ENCODE peak calls at places on chromosomes 16 and 17, in seven cellular contexts. G is stimulated activated CD8-positive, alpha-beta memory T cell treated with anti-CD3 and anti-CD28 coated beads, Interleukin-7, amount 100 ng/mL, for 1 hour; L is activated CD4-positive, alpha-beta T cell treated with anti-CD3 and anti-CD28 coated beads for 24 hours; I is type B pancreatic cell; V is activated naive CD8-positive, alpha-beta T cell treated with anti-CD3 and anti-CD28 coated beads, Interleukin-2, amount 50 U/mL, for 24 hours; Z is mesendoderm; U is stimulated activated CD4-positive, alpha-beta T cell treated with anti-CD3 and anti-CD28 coated beads, Interleukin-1b, Interleukin-23, amount 100 ng/mL, for 24 hours. S is an unnamed sample.

GRCh38 chr17:19386974-19387920 is at the start of gene MFAP4:
- DNase-seq in G (no peak), L (no peak), I (peak), V (no peak), Z (peak), U (no peak), S (no peak)

GRCh38 chr17:42667088-42667951 is 8.2 kb downstream of the TUBG2 start:
- DNase-seq in G (no peak), L (no peak), I (no peak), V (no peak), Z (no peak), U (no peak), S (no peak)

GRCh38 chr17:79146562-79146961 is 71.9 kb downstream of the ENGASE start:
- DNase-seq in G (no peak), L (no peak), I (no peak), V (no peak), Z (no peak), U (no peak), S (no peak)

GRCh38 chr16:56270828-56271227 is 79.5 kb downstream of the GNAO1 start:
- DNase-seq in G (no peak), L (no peak), I (no peak), V (no peak), Z (no peak), U (no peak), S (no peak)

GRCh38 chr17:77959216-77959925 is 868 bp downstream of the TNRC6C start:
- DNase-seq in G (no peak), L (peak), I (no peak), V (peak), Z (peak), U (peak), S (peak)

GRCh38 chr16:47377156-47377555 is 83.7 kb downstream of the ITFG1 start:
- DNase-seq in G (no peak), L (no peak), I (no peak), V (no peak), Z (peak), U (no peak), S (no peak)

GRCh38 chr17:8475820-8476219 is 40.1 kb downstream of the NDEL1 start:
- DNase-seq in G (no peak), L (no peak), I (peak), V (no peak), Z (no peak), U (no peak), S (no peak)

GRCh38 chr16:73033271-73033998 is 14.5 kb downstream of the ZFHX3 start:
- DNase-seq in G (no peak), L (no peak), I (no peak), V (no peak), Z (peak), U (no peak), S (no peak)

GRCh38 chr17:20612635-20613034 is 33.1 kb downstream of the CDRT15L2 start:
- DNase-seq in G (no peak), L (no peak), I (no peak), V (no peak), Z (no peak), U (no peak), S (no peak)

GRCh38 chr17:76659928-76660614 is 16.5 kb upstream of the ST6GALNAC1 start:
- DNase-seq in G (no peak), L (no peak), I (no peak), V (no peak), Z (no peak), U (no peak), S (no peak)

GRCh38 chr17:3978421-3979275 is 14.4 kb upstream of the ATP2A3 start:
- DNase-seq in G (no peak), L (no peak), I (no peak), V (no peak), Z (no peak), U (no peak), S (no peak)

GRCh38 chr17:45294506-45294905 is 22.3 kb downstream of the MAP3K14 start:
- DNase-seq in G (no peak), L (no peak), I (no peak), V (no peak), Z (no peak), U (no peak), S (no peak)

GRCh38 chr16:50573947-50574751 is 26.0 kb downstream of the NKD1 start:
- DNase-seq in G (no peak), L (no peak), I (no peak), V (no peak), Z (no peak), U (no peak), S (no peak)

S was measured in central memory CD8-positive, alpha-beta T cell.